ENCODE peak calls at places on chromosomes 2 and 18, in five cellular contexts. X is H9; D is A549; S is psoas muscle; M is CD8-positive, alpha-beta T cell. Q is an unnamed sample. For H3K4me1, the result is how much of the 10 kb centered on the place peaks cover.

GRCh38 chr2:11042841-11043240 is 112.4 kb upstream of the SLC66A3 start:
- DNase-seq in S (no peak), X (no peak), D (no peak), M (no peak), Q (peak)

GRCh38 chr2:201883559-201883958 is 77.2 kb downstream of the CDK15 start:
- DNase-seq in X (no peak), D (no peak), M (no peak), S (peak), Q (no peak)

GRCh38 chr2:66869076-66869475 is 434.2 kb downstream of the MEIS1 start:
- DNase-seq in S (no peak), D (no peak), M (no peak), X (no peak), Q (no peak)

GRCh38 chr2:64646007-64646880 is 7.5 kb downstream of the SERTAD2 start:
- DNase-seq in M (peak), X (peak), S (peak), D (peak), Q (no peak)

GRCh38 chr2:149872638-149873037 is 285.1 kb upstream of the MMADHC start:
- DNase-seq in X (no peak), M (no peak), S (no peak), D (no peak), Q (no peak)

GRCh38 chr2:73232471-73233153 is 427 bp downstream of the PRADC1 start:
- DNase-seq in M (no peak), S (peak), D (peak), X (no peak), Q (no peak)

GRCh38 chr2:127408004-127408806 is 10.0 kb upstream of the PROC start:
- DNase-seq in M (peak), S (peak), X (peak), D (peak), Q (no peak)

GRCh38 chr2:222733846-222734689 is 62.6 kb downstream of the MOGAT1 start:
- DNase-seq in M (no peak), D (no peak), S (no peak), X (no peak), Q (no peak)

GRCh38 chr2:128260239-128261138 is 58.2 kb downstream of the HS6ST1 start:
- DNase-seq in M (no peak), S (peak), D (no peak), X (peak), Q (peak)

GRCh38 chr2:127027715-127028114 is 79.2 kb downstream of the BIN1 start:
- DNase-seq in S (no peak), D (no peak), X (no peak), M (no peak), Q (peak)

GRCh38 chr2:12051831-12052230 is 305.4 kb downstream of the LPIN1 start:
- DNase-seq in M (no peak), X (no peak), D (no peak), S (no peak), Q (no peak)

GRCh38 chr18:30819619-30820018 is 222.9 kb downstream of the DSC3 start:
- DNase-seq in M (no peak), D (no peak), S (no peak), X (no peak), Q (no peak)

GRCh38 chr18:36610716-36611115 is 218.1 kb downstream of the TPGS2 start:
- DNase-seq in X (no peak), M (no peak), D (no peak), S (no peak), Q (no peak)

GRCh38 chr2:171235262-171235881 is 74.7 kb upstream of the TLK1 start:
- DNase-seq in D (no peak), S (no peak), X (no peak), M (no peak), Q (no peak)

GRCh38 chr18:34807106-34807796 is 97.2 kb downstream of the DTNA start:
- DNase-seq in D (no peak), X (peak), M (no peak), S (no peak), Q (no peak)

GRCh38 chr18:46067431-46068007 is 4.5 kb downstream of the PSTPIP2 start:
- DNase-seq in S (no peak), D (no peak), X (no peak), M (no peak), Q (no peak)

GRCh38 chr2:224970311-224970710 is 72.0 kb downstream of the DOCK10 start:
- DNase-seq in S (no peak), X (no peak), M (no peak), D (no peak), Q (no peak)

GRCh38 chr2:10151462-10151861 is 28.9 kb downstream of the RRM2 start:
- DNase-seq in M (no peak), X (no peak), D (no peak), S (no peak), Q (no peak)

GRCh38 chr2:95260028-95261023 is 13.9 kb upstream of the PROM2 start:
- DNase-seq in M (no peak), D (no peak), X (no peak), S (no peak), Q (no peak)

GRCh38 chr2:135030826-135031225 is 16.4 kb downstream of the MAP3K19 start:
- DNase-seq in D (no peak), M (no peak), X (no peak), S (no peak), Q (no peak)

GRCh38 chr2:37394263-37394662 is 49.8 kb downstream of the QPCT start:
- DNase-seq in M (no peak), D (no peak), S (no peak), X (no peak), Q (no peak)

GRCh38 chr2:47058061-47058931 is 96.8 kb downstream of the STPG4 start:
- DNase-seq in D (no peak), S (peak), X (no peak), M (no peak), Q (no peak)

GRCh38 chr2:53202063-53202462 is 565.5 kb upstream of the CHAC2 start:
- DNase-seq in M (no peak), X (no peak), D (no peak), S (no peak), Q (no peak)

GRCh38 chr2:208097801-208098200 is 26.5 kb downstream of the CRYGD start:
- DNase-seq in M (no peak), D (no peak), X (no peak), S (no peak), Q (no peak)

GRCh38 chr18:5238371-5238758 is 41.3 kb upstream of the AKAIN1 start:
- DNase-seq in S (peak), X (peak), M (peak), D (no peak), Q (no peak)

GRCh38 chr18:3036108-3036507 is 23.2 kb upstream of the LPIN2 start:
- DNase-seq in S (no peak), M (no peak), X (no peak), D (no peak), Q (no peak)

GRCh38 chr2:215624423-215624829 is 188.6 kb upstream of the FN1 start:
- DNase-seq in M (no peak), X (no peak), S (no peak), D (no peak), Q (no peak)

GRCh38 chr2:150138587-150138986 is 348.9 kb downstream of the RND3 start:
- DNase-seq in D (no peak), M (no peak), X (no peak), S (no peak), Q (no peak)

GRCh38 chr2:88077076-88077475 is 9.5 kb downstream of the SMYD1 start:
- DNase-seq in D (no peak), M (no peak), S (no peak), X (no peak), Q (no peak)

GRCh38 chr2:188978291-188979081 is 4.3 kb downstream of the COL3A1 start:
- DNase-seq in X (peak), M (no peak), D (no peak), S (no peak), Q (no peak)

GRCh38 chr2:3270095-3270478 is 107.5 kb downstream of the EIPR1 start:
- DNase-seq in M (no peak), D (no peak), S (no peak), X (no peak), Q (no peak)

GRCh38 chr18:55384551-55385275 is 203.3 kb downstream of the TCF4 start:
- DNase-seq in D (no peak), S (no peak), M (no peak), X (peak), Q (no peak)

GRCh38 chr2:41705634-41706033 is 342.2 kb upstream of the PKDCC start:
- DNase-seq in S (no peak), X (no peak), D (no peak), M (no peak), Q (no peak)

GRCh38 chr2:9895669-9896068 is 52.4 kb downstream of the TAF1B start:
- DNase-seq in D (no peak), S (no peak), M (no peak), X (no peak), Q (no peak)

GRCh38 chr2:10220516-10221391 is 82.0 kb upstream of the HPCAL1 start:
- DNase-seq in S (no peak), X (no peak), M (no peak), D (no peak), Q (no peak)

GRCh38 chr2:197088694-197089093 is 162.2 kb upstream of the PGAP1 start:
- DNase-seq in D (no peak), M (no peak), S (no peak), X (no peak), Q (no peak)

GRCh38 chr18:32661486-32662299 is 111.1 kb downstream of the KLHL14 start:
- DNase-seq in M (no peak), X (no peak), S (no peak), D (no peak), Q (no peak)

GRCh38 chr2:242065456-242065855 is 195.9 kb downstream of the RTP5 start:
- DNase-seq in D (no peak), M (no peak), S (no peak), X (no peak), Q (no peak)
- H3K4me1 ChIP-seq in D (under half), M (under half), S (under half), X (under half), Q (under half)

GRCh38 chr2:96839875-96840850 is 3.7 kb downstream of the ANKRD23 start:
- DNase-seq in M (no peak), D (no peak), S (no peak), X (no peak), Q (no peak)

GRCh38 chr2:96839288-96839874 is 4.4 kb downstream of the ANKRD23 start:
- DNase-seq in D (no peak), S (peak), M (peak), X (peak), Q (no peak)

GRCh38 chr2:96838345-96839287 is 5.2 kb downstream of the ANKRD23 start:
- DNase-seq in D (no peak), M (no peak), X (no peak), S (no peak), Q (no peak)

GRCh38 chr2:96835830-96836229 is 8.0 kb downstream of the ANKRD23 start:
- DNase-seq in M (no peak), D (no peak), X (no peak), S (no peak), Q (no peak)

GRCh38 chr2:96837575-96837974 is 6.2 kb downstream of the ANKRD23 start:
- DNase-seq in S (no peak), D (no peak), M (no peak), X (no peak), Q (no peak)
- H3K4me1 ChIP-seq in S (under half), D (under half), M (under half), X (under half), Q (under half)

DNA sequence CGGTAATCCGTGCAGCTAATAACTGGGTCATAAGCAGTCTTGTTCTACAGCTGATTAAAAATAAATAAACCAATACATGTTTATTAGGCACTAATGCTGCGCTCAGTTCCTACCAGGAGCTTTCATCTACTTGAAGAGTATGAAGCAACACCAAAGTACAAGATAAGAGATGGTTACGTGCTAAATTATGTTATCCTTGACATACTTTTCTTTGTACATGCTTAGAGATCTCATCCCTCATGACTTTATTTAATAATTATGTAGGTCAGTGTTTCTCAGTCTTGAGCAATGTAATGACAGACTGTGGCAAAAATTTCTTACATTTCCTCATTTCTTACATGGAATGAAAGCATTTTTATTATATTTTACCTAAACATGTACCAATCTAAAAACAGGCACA is 54.6 kb upstream of the COBLL1 start:
- DNase-seq in D (no peak), M (no peak), S (no peak), X (no peak), Q (no peak)
- H3K4me1 ChIP-seq in D (under half), M (under half), S (under half), X (under half), Q (under half)

GRCh38 chr2:60481257-60481656 is 72.2 kb downstream of the BCL11A start:
- DNase-seq in S (no peak), M (no peak), X (peak), D (no peak), Q (no peak)
- H3K4me1 ChIP-seq in S (under half), M (under half), X (under half), D (under half), Q (under half)

GRCh38 chr2:69023236-69023635 is 10.3 kb downstream of the ANTXR1 start:
- DNase-seq in D (no peak), X (no peak), M (no peak), S (no peak), Q (no peak)
- H3K4me1 ChIP-seq in D (half or more), X (under half), M (under half), S (under half), Q (half or more)

GRCh38 chr2:20822535-20823490 is at the start of gene LDAH:
- DNase-seq in X (peak), S (peak), M (peak), D (peak), Q (no peak)
- H3K4me1 ChIP-seq in X (under half), S (under half), M (under half), D (under half), Q (under half)

Q was measured in vagina.